ENCODE peak calls at places on chromosomes 4 and X, in five cellular contexts. M is GM03348, O is HEK293T, D is T-helper 1 cell, Q is nucleus accumbens. S is an unnamed sample.
A peak's percentile ranks its signal among the peaks of the same experiment; 100 is the strongest.

GRCh38 chrX:150223176-150224015 is 139.7 kb upstream of the MAMLD1 start:
- DNase-seq in M (no peak), O (no peak), D (no peak), Q (no peak), S (no peak)

GRCh38 chr4:156885374-156885773 is 86.2 kb downstream of the PDGFC start:
- DNase-seq in M (no peak), O (no peak), D (no peak), Q (no peak), S (no peak)

GRCh38 chr4:65653740-65654361 is 16.4 kb downstream of the EPHA5 start:
- DNase-seq in M (no peak), O (no peak), D (no peak), Q (no peak), S (no peak)

GRCh38 chr4:102789317-102789717 is 28.5 kb upstream of the MANBA start:
- DNase-seq in M (no peak), O (no peak), D (no peak), Q (no peak), S (no peak)

GRCh38 chr4:132767901-132768300 is 381.2 kb upstream of the PCDH10 start:
- DNase-seq in M (no peak), O (no peak), D (no peak), Q (no peak), S (no peak)

GRCh38 chr4:71198958-71199357 is 139.9 kb upstream of the SLC4A4 start:
- DNase-seq in M (no peak), O (no peak), D (no peak), Q (no peak), S (peak; percentile 78)

GRCh38 chr4:82984459-82984858 is 26.2 kb downstream of the LIN54 start:
- DNase-seq in M (peak; percentile 14), O (no peak), D (no peak), Q (no peak), S (no peak)

GRCh38 chr4:169439244-169439643 is 168.5 kb upstream of the SH3RF1 start:
- DNase-seq in M (peak; percentile 11), O (no peak), D (no peak), Q (no peak), S (no peak)

GRCh38 chr4:105715692-105716278 is 7.2 kb downstream of the GSTCD start:
- DNase-seq in M (peak; percentile 56), O (peak; percentile 23), D (no peak), Q (no peak), S (no peak)

GRCh38 chrX:11185861-11186260 is 74.7 kb downstream of the HCCS start:
- DNase-seq in M (no peak), O (no peak), D (no peak), Q (no peak), S (no peak)

GRCh38 chr4:143375326-143376073 is 38.8 kb downstream of the GAB1 start:
- DNase-seq in M (peak; percentile 17), O (no peak), D (no peak), Q (peak; percentile 12), S (peak; percentile 47)

GRCh38 chr4:74410272-74410671 is 34.7 kb upstream of the AREG start:
- DNase-seq in M (peak; percentile 18), O (no peak), D (no peak), Q (no peak), S (no peak)

GRCh38 chr4:84622959-84623358 is 40.0 kb downstream of the CDS1 start:
- DNase-seq in M (no peak), O (no peak), D (no peak), Q (no peak), S (no peak)

GRCh38 chr4:106893903-106894302 is 142.2 kb downstream of the DKK2 start:
- DNase-seq in M (peak; percentile 4), O (no peak), D (no peak), Q (no peak), S (no peak)

GRCh38 chr4:83552924-83553323 is 17.0 kb downstream of the GPAT3 start:
- DNase-seq in M (peak; percentile 23), O (no peak), D (no peak), Q (no peak), S (no peak)

GRCh38 chr4:60944070-60944469 is 256.1 kb upstream of the ADGRL3 start:
- DNase-seq in M (no peak), O (no peak), D (no peak), Q (no peak), S (no peak)

GRCh38 chrX:38694394-38694793 is 106.9 kb upstream of the MID1IP1 start:
- DNase-seq in M (no peak), O (no peak), D (no peak), Q (no peak), S (no peak)

S was measured in colonic mucosa.